ENCODE peak calls at places on chromosome 10, in eight cellular contexts. Q is SK-N-SH, I is HepG2, R is GM23338, D is H1, B is endothelial cell of umbilical vein, H is GM12878, Z is K562. E is an unnamed sample. For H3K4me1, the result is how much of the 10 kb centered on the place peaks cover.

GRCh38 chr10:99551158-99551557 is 18.4 kb downstream of the NKX2-3 start:
- DNase-seq in H (no peak), D (no peak), Q (peak), Z (no peak), R (no peak), I (no peak), B (no peak), E (no peak)

GRCh38 chr10:7008645-7009044 is 402.2 kb downstream of the SFMBT2 start:
- DNase-seq in R (no peak), D (no peak), H (no peak), I (no peak), B (no peak), Z (no peak), Q (no peak), E (no peak)

GRCh38 chr10:32922164-32922563 is 35.9 kb downstream of the ITGB1 start:
- DNase-seq in Q (no peak), Z (no peak), R (no peak), I (no peak), H (no peak), D (no peak), B (no peak), E (no peak)

GRCh38 chr10:129288940-129289468 is 178.0 kb upstream of the MGMT start:
- DNase-seq in I (no peak), B (no peak), R (no peak), H (no peak), Q (no peak), Z (no peak), D (no peak), E (no peak)

GRCh38 chr10:47450442-47450841 is 33.5 kb downstream of the ANXA8 start:
- DNase-seq in Z (no peak), R (no peak), H (no peak), B (no peak), D (no peak), Q (no peak), I (no peak), E (no peak)

GRCh38 chr10:114308470-114309110 is 69.5 kb downstream of the VWA2 start:
- DNase-seq in R (no peak), Q (no peak), I (no peak), H (no peak), Z (no peak), D (no peak), B (no peak), E (no peak)

GRCh38 chr10:44051584-44052385 is 333.1 kb downstream of the CXCL12 start:
- DNase-seq in Z (no peak), R (no peak), Q (no peak), B (no peak), H (no peak), I (peak), D (no peak), E (no peak)

GRCh38 chr10:53108317-53108934 is 335.8 kb upstream of the MBL2 start:
- DNase-seq in Z (no peak), I (no peak), D (no peak), H (no peak), Q (no peak), R (no peak), B (no peak), E (no peak)

GRCh38 chr10:89373916-89374711 is 3.7 kb upstream of the IFIT1B start:
- DNase-seq in Z (no peak), H (no peak), R (no peak), B (peak), D (no peak), I (peak), Q (peak), E (no peak)

GRCh38 chr10:128614206-128614605 is 488.0 kb upstream of the MKI67 start:
- DNase-seq in B (no peak), Z (no peak), R (no peak), D (no peak), H (no peak), I (no peak), Q (no peak), E (no peak)

GRCh38 chr10:4141471-4141870 is 356.5 kb upstream of the KLF6 start:
- DNase-seq in R (peak), Z (no peak), I (no peak), D (no peak), H (no peak), Q (no peak), B (peak), E (no peak)

GRCh38 chr10:7181416-7181815 is 229.4 kb downstream of the SFMBT2 start:
- DNase-seq in R (no peak), B (no peak), I (no peak), Z (no peak), Q (no peak), D (no peak), H (no peak), E (no peak)

DNA sequence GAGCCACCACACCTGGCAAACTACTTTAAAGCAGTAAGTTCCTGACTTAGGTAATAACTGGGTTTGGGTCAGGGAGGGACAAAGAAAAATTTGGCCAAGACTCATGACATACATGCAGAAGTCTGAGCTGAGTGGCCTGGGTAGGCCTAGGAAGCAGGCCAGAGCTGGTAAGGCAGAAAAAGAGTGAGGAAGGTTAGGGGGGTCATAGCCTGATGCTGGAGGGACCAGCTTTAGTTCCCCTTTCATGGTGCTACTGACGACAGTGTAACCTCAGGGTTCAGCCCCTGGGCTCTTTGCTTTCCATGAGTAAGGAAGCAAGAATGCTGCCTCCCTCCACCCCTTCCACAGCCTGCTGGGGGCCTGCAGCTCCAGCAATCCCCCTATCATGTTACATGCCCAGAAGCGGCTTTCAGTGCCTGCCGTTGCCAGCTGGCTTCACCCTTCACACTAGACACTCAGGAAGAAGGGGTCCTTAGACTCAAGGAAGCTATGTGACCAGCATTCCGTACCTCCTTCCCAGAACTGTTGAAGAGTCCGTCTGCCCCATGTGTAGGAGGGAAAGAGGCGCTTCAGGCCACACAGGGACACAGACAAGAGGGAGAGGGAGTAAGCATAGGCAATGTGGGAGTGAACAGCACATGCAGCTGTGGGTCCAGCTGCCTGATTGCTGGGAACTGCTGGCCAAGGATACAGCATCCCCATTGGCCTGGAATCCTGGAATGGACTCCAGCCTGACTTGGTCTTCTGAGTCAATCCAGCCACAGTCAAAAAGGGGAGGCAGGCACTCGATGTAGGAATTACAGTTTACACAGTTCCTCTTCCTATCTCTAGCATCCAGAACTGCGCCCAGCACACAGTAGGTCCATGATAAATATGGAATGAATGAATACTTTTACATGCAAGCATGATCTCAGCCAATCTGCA is 4.1 kb upstream of the PLAU start:
- DNase-seq in R (peak), D (peak), Z (no peak), H (no peak), I (peak), Q (no peak), B (peak), E (peak)
- H3K4me1 ChIP-seq in R (under half), D (under half), Z (under half), H (under half), I (half or more), Q (under half), B (half or more), E (half or more)

GRCh38 chr10:86931872-86932271 is 25.5 kb downstream of the MMRN2 start:
- DNase-seq in I (no peak), Z (no peak), B (no peak), Q (no peak), H (no peak), R (no peak), D (no peak), E (no peak)
- TF ChIP-seq POLR2AphosphoS5 in I (no peak), Z (no peak), B (no peak), Q (no peak), H (no peak), R (no peak), D (no peak), E (no peak)

GRCh38 chr10:14460447-14460846 is 129.7 kb upstream of the FRMD4A start:
- DNase-seq in R (no peak), B (no peak), I (no peak), Q (no peak), H (no peak), Z (no peak), D (no peak), E (no peak)
- H2AFZ ChIP-seq in R (peak), B (no peak), I (no peak), Q (no peak), H (no peak), Z (no peak), D (no peak), E (no peak)

GRCh38 chr10:31866118-31866670 is 62.4 kb downstream of the ARHGAP12 start:
- DNase-seq in Z (no peak), H (no peak), R (no peak), I (no peak), Q (no peak), D (no peak), B (no peak), E (no peak)
- H3K4me1 ChIP-seq in Z (under half), H (under half), R (under half), I (half or more), Q (under half), D (under half), B (under half), E (half or more)

GRCh38 chr10:24842856-24843255 is 109.5 kb downstream of the PRTFDC1 start:
- DNase-seq in Z (no peak), B (no peak), H (no peak), I (no peak), Q (no peak), R (no peak), D (no peak), E (no peak)
- TF ChIP-seq POLR2AphosphoS5 in Z (no peak), B (no peak), H (no peak), I (no peak), Q (no peak), R (no peak), D (no peak), E (no peak)

GRCh38 chr10:121310151-121310711 is 288.0 kb downstream of the FGFR2 start:
- DNase-seq in R (peak), B (no peak), Z (no peak), H (no peak), I (no peak), D (no peak), Q (peak), E (no peak)

GRCh38 chr10:121312582-121312981 is 285.7 kb downstream of the FGFR2 start:
- DNase-seq in H (no peak), D (no peak), B (peak), I (no peak), Z (no peak), Q (peak), R (no peak), E (no peak)

GRCh38 chr10:121313119-121313858 is 285.0 kb downstream of the FGFR2 start:
- DNase-seq in B (peak), Z (no peak), H (no peak), I (no peak), R (peak), Q (no peak), D (no peak), E (no peak)

GRCh38 chr10:121309164-121309563 is 289.1 kb downstream of the FGFR2 start:
- DNase-seq in D (no peak), Z (no peak), H (no peak), B (no peak), R (no peak), Q (no peak), I (no peak), E (no peak)

DNA sequence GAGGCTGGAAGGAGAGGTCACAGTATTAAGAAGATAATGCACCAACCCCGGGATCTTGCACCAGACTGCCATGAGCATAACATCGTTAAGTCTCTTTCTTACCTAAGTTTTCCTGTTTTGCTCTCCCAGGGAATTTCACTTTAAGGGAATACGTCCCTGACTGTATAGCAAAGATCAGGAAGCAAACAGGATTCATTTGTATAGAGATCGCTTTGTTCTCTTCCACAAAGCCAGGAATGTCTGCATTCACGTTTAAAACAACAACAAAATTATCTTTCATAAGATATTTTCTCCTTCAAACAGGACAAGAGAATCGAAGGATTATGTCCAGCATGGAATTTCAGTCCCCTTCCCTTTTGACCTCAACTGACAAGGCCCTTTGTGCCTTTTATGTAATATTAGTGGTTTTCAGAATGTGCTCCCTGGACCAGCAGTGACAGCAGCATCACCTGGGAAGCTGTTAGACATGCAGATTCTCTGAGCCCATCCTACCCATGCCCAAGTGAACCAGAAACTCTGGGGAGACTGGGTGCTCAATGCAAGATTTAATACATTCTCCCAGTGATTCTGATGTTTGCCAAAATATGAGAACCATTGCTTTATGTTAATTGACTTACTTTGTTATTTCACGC is 286.3 kb downstream of the FGFR2 start:
- DNase-seq in Z (no peak), I (no peak), H (no peak), B (no peak), Q (no peak), D (no peak), R (peak), E (no peak)
- H2AFZ ChIP-seq in Z (no peak), I (no peak), H (no peak), B (no peak), Q (no peak), D (no peak), R (peak), E (no peak)

DNA sequence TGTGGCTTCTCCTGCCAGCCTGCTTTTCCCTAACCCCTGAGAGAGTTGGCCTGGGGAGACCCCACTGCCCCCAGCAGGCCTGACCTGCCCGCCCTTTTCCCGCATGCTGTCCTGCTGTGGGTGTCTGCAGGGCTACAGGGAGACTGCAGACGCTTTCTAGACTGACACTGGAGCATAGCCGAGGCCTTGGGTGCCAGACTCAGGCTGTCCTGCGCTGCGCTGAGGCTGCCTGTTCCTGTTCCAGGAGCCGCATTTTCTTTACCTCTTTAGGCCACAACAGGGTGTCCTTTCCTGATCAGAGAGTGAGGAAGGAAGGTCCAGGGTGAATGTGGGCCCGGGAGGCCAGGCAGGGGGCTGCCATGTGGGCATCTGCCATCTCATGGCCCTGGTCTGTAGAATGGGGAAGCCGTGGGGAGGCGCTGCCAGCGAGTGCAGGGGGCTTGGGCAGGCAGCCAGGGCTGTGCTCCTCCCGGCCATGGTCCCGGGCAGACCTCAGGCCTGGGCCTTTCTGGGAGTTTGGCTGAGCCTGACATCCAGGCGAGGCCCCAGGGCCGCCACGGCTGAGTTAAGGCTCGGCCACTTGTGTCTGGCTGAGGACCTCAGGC is 3.6 kb downstream of the PWWP2B start:
- DNase-seq in Z (no peak), D (no peak), B (no peak), R (no peak), I (no peak), Q (no peak), H (no peak), E (no peak)
- H3K4me1 ChIP-seq in Z (under half), D (under half), B (under half), R (under half), I (under half), Q (under half), H (under half), E (under half)

DNA sequence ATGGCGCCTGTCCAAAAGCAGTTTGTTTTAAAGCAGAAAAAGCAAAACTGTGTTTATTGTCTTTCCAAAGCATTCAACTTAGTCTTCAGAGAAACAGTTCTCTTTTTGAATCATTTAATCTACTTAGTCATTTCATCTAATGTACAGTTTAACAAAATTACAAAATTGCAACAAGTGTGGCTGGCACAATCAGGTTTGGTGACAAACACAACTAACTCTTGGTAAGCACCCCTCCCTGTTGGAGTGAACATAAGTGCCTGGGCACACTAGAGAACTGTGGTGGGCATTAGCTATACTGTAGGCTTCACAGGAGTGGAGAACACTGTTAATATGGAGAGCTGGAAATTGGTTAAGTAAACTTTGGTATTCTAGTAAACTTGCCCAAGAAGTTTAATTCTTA is 6.9 kb downstream of the CREM start:
- DNase-seq in B (no peak), H (no peak), I (no peak), D (no peak), Q (no peak), R (no peak), Z (no peak), E (no peak)
- TF ChIP-seq POLR2AphosphoS5 in B (no peak), H (no peak), I (no peak), D (no peak), Q (no peak), R (no peak), Z (no peak), E (no peak)

GRCh38 chr10:69836728-69837025 is 35.0 kb downstream of the COL13A1 start:
- DNase-seq in H (no peak), I (no peak), B (no peak), D (no peak), Z (no peak), R (no peak), Q (no peak), E (no peak)
- H2AFZ ChIP-seq in H (no peak), I (no peak), B (no peak), D (no peak), Z (no peak), R (no peak), Q (no peak), E (no peak)